ENCODE peak calls at places on chromosomes 12 and 14, in four cellular contexts. One of them, this sample, is unnamed.

GRCh38 chr12:122437656-122438121 is 15.2 kb upstream of the CLIP1 start:
- DNase-seq in cardiac fibroblast: peak
- DNase-seq in pancreas: no peak
- DNase-seq in ovary: peak
- DNase-seq in this sample: no peak

GRCh38 chr12:43501705-43502104 is 50.3 kb downstream of the ADAMTS20 start:
- DNase-seq in pancreas: no peak
- DNase-seq in ovary: no peak
- DNase-seq in cardiac fibroblast: peak
- DNase-seq in this sample: peak

GRCh38 chr12:55728185-55728931 is 451 bp downstream of the CD63 start:
- DNase-seq in pancreas: peak
- DNase-seq in ovary: peak
- DNase-seq in cardiac fibroblast: peak
- DNase-seq in this sample: peak

GRCh38 chr12:91687052-91688017 is 458.3 kb downstream of the BTG1 start:
- DNase-seq in cardiac fibroblast: no peak
- DNase-seq in ovary: no peak
- DNase-seq in pancreas: no peak
- DNase-seq in this sample: peak

GRCh38 chr12:7060353-7060954 is at the start of gene C1S:
- DNase-seq in cardiac fibroblast: peak
- DNase-seq in ovary: peak
- DNase-seq in pancreas: peak
- DNase-seq in this sample: no peak

GRCh38 chr12:38961683-38962082 is 56.3 kb upstream of the CPNE8 start:
- DNase-seq in cardiac fibroblast: no peak
- DNase-seq in pancreas: no peak
- DNase-seq in ovary: no peak
- DNase-seq in this sample: no peak

GRCh38 chr14:74349757-74350156 is 1.5 kb downstream of the VRTN start:
- DNase-seq in cardiac fibroblast: no peak
- DNase-seq in pancreas: peak
- DNase-seq in ovary: no peak
- DNase-seq in this sample: no peak

GRCh38 chr12:8544295-8544694 is 3.6 kb upstream of the CLEC4E start:
- DNase-seq in pancreas: peak
- DNase-seq in cardiac fibroblast: peak
- DNase-seq in ovary: peak
- DNase-seq in this sample: peak

GRCh38 chr12:110345176-110345651 is 58.3 kb downstream of the ANAPC7 start:
- DNase-seq in pancreas: no peak
- DNase-seq in ovary: no peak
- DNase-seq in cardiac fibroblast: no peak
- DNase-seq in this sample: no peak

GRCh38 chr12:130633771-130634170 is 82.3 kb downstream of the RIMBP2 start:
- DNase-seq in ovary: no peak
- DNase-seq in pancreas: no peak
- DNase-seq in cardiac fibroblast: no peak
- DNase-seq in this sample: no peak

GRCh38 chr12:1272132-1272531 is 281.1 kb downstream of the ERC1 start:
- DNase-seq in ovary: no peak
- DNase-seq in pancreas: no peak
- DNase-seq in cardiac fibroblast: no peak
- DNase-seq in this sample: peak

GRCh38 chr14:96567289-96567899 is 65.2 kb downstream of the PAPOLA start:
- DNase-seq in ovary: no peak
- DNase-seq in pancreas: no peak
- DNase-seq in cardiac fibroblast: peak
- DNase-seq in this sample: peak

GRCh38 chr12:87274594-87275245 is 754.5 kb downstream of the C12orf50 start:
- DNase-seq in ovary: no peak
- DNase-seq in cardiac fibroblast: peak
- DNase-seq in pancreas: no peak
- DNase-seq in this sample: peak

GRCh38 chr12:57452181-57452936 is 2.7 kb upstream of the INHBE start:
- DNase-seq in ovary: no peak
- DNase-seq in cardiac fibroblast: peak
- DNase-seq in pancreas: no peak
- DNase-seq in this sample: no peak

GRCh38 chr14:104359969-104360442 is 219.6 kb upstream of the C14orf180 start:
- DNase-seq in pancreas: no peak
- DNase-seq in ovary: no peak
- DNase-seq in cardiac fibroblast: no peak
- DNase-seq in this sample: no peak

GRCh38 chr14:74142523-74142922 is 57.8 kb downstream of the LIN52 start:
- DNase-seq in cardiac fibroblast: no peak
- DNase-seq in ovary: no peak
- DNase-seq in pancreas: no peak
- DNase-seq in this sample: no peak

GRCh38 chr12:95083471-95083870 is 10.1 kb upstream of the NR2C1 start:
- DNase-seq in pancreas: no peak
- DNase-seq in cardiac fibroblast: peak
- DNase-seq in ovary: no peak
- DNase-seq in this sample: no peak

GRCh38 chr12:26290560-26290959 is 95.2 kb downstream of the SSPN start:
- DNase-seq in cardiac fibroblast: no peak
- DNase-seq in ovary: no peak
- DNase-seq in pancreas: no peak
- DNase-seq in this sample: no peak

GRCh38 chr12:106431839-106432411 is 74.4 kb downstream of the POLR3B start:
- DNase-seq in cardiac fibroblast: no peak
- DNase-seq in ovary: no peak
- DNase-seq in pancreas: no peak
- DNase-seq in this sample: no peak

GRCh38 chr14:74658535-74659130 is 46.6 kb upstream of the LTBP2 start:
- DNase-seq in cardiac fibroblast: peak
- DNase-seq in pancreas: no peak
- DNase-seq in ovary: no peak
- DNase-seq in this sample: no peak

GRCh38 chr12:95942106-95942531 is 295 bp downstream of the CCDC38 start:
- DNase-seq in pancreas: no peak
- DNase-seq in ovary: no peak
- DNase-seq in cardiac fibroblast: peak
- DNase-seq in this sample: peak

GRCh38 chr14:104931771-104932675 is 7.3 kb downstream of the PLD4 start:
- DNase-seq in cardiac fibroblast: no peak
- DNase-seq in ovary: no peak
- DNase-seq in pancreas: no peak
- DNase-seq in this sample: no peak

GRCh38 chr14:65639216-65639615 is 226.7 kb downstream of the FUT8 start:
- DNase-seq in pancreas: no peak
- DNase-seq in ovary: no peak
- DNase-seq in cardiac fibroblast: no peak
- DNase-seq in this sample: no peak

GRCh38 chr12:6161124-6161882 is 36.8 kb upstream of the VWF start:
- DNase-seq in pancreas: no peak
- DNase-seq in cardiac fibroblast: peak
- DNase-seq in ovary: no peak
- DNase-seq in this sample: no peak

GRCh38 chr12:109920266-109920780 is 20.2 kb downstream of the TCHP start:
- DNase-seq in pancreas: no peak
- DNase-seq in cardiac fibroblast: no peak
- DNase-seq in ovary: no peak
- DNase-seq in this sample: no peak

GRCh38 chr14:65336191-65336591 is 76.3 kb upstream of the FUT8 start:
- DNase-seq in ovary: no peak
- DNase-seq in cardiac fibroblast: peak
- DNase-seq in pancreas: no peak
- DNase-seq in this sample: peak

GRCh38 chr14:102508410-102508773 is 1.2 kb downstream of the ANKRD9 start:
- DNase-seq in ovary: no peak
- DNase-seq in cardiac fibroblast: no peak
- DNase-seq in pancreas: peak
- DNase-seq in this sample: no peak

GRCh38 chr12:89707992-89708792 is 446 bp downstream of the ATP2B1 start:
- DNase-seq in cardiac fibroblast: peak
- DNase-seq in pancreas: peak
- DNase-seq in ovary: peak
- DNase-seq in this sample: peak

GRCh38 chr12:49662998-49663843 is 39.9 kb downstream of the PRPF40B start:
- DNase-seq in ovary: peak
- DNase-seq in cardiac fibroblast: peak
- DNase-seq in pancreas: peak
- DNase-seq in this sample: peak

GRCh38 chr14:33457021-33457420 is 493.9 kb downstream of the EGLN3 start:
- DNase-seq in ovary: no peak
- DNase-seq in cardiac fibroblast: no peak
- DNase-seq in pancreas: no peak
- DNase-seq in this sample: no peak

GRCh38 chr14:58098507-58098906 is 53.5 kb downstream of the ARMH4 start:
- DNase-seq in ovary: no peak
- DNase-seq in cardiac fibroblast: no peak
- DNase-seq in pancreas: no peak
- DNase-seq in this sample: no peak

GRCh38 chr12:3168775-3169221 is 91.6 kb downstream of the TSPAN9 start:
- DNase-seq in cardiac fibroblast: peak
- DNase-seq in pancreas: no peak
- DNase-seq in ovary: no peak
- DNase-seq in this sample: no peak

DNA sequence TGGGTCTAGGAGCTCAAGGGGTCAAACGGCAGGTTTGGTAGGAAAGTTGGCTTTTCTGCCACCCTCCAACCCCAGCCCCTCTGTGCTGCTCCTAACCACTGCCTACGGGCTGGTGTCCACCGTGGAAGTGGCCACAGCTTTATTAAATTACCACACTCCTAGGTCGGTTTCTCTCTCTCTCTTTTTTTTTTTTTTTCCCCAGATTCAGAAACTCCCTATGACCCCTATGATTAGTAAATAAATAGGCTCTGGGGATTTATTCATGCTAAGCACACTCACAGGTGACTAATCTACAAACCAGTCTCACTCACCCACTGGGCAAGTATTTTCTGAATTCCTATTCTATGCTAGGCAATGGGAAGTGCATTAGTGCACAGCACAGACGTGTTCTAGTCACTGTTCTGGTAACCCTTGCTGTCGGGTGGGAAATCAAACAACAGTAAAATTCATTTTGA is 8.7 kb upstream of the DDX47 start:
- DNase-seq in ovary: no peak
- DNase-seq in pancreas: no peak
- DNase-seq in cardiac fibroblast: peak
- DNase-seq in this sample: no peak
- H3K4me3 ChIP-seq in ovary: no peak
- H3K4me3 ChIP-seq in pancreas: no peak
- H3K4me3 ChIP-seq in cardiac fibroblast: no peak
- H3K4me3 ChIP-seq in this sample: no peak

GRCh38 chr14:99941211-99941610 is 124.0 kb upstream of the EVL start:
- DNase-seq in ovary: no peak
- DNase-seq in pancreas: no peak
- DNase-seq in cardiac fibroblast: no peak
- DNase-seq in this sample: no peak

GRCh38 chr14:99938376-99938775 is 126.8 kb upstream of the EVL start:
- DNase-seq in ovary: no peak
- DNase-seq in pancreas: no peak
- DNase-seq in cardiac fibroblast: no peak
- DNase-seq in this sample: no peak

GRCh38 chr14:99938896-99939295 is 126.3 kb upstream of the EVL start:
- DNase-seq in ovary: no peak
- DNase-seq in cardiac fibroblast: no peak
- DNase-seq in pancreas: no peak
- DNase-seq in this sample: no peak

GRCh38 chr14:99939421-99939820 is 125.8 kb upstream of the EVL start:
- DNase-seq in ovary: no peak
- DNase-seq in cardiac fibroblast: no peak
- DNase-seq in pancreas: no peak
- DNase-seq in this sample: no peak

GRCh38 chr14:99940064-99940463 is 125.2 kb upstream of the EVL start:
- DNase-seq in ovary: no peak
- DNase-seq in cardiac fibroblast: no peak
- DNase-seq in pancreas: no peak
- DNase-seq in this sample: no peak
- TF ChIP-seq CTCF in ovary: no peak
- TF ChIP-seq CTCF in cardiac fibroblast: no peak
- TF ChIP-seq CTCF in pancreas: no peak
- TF ChIP-seq CTCF in this sample: no peak

DNA sequence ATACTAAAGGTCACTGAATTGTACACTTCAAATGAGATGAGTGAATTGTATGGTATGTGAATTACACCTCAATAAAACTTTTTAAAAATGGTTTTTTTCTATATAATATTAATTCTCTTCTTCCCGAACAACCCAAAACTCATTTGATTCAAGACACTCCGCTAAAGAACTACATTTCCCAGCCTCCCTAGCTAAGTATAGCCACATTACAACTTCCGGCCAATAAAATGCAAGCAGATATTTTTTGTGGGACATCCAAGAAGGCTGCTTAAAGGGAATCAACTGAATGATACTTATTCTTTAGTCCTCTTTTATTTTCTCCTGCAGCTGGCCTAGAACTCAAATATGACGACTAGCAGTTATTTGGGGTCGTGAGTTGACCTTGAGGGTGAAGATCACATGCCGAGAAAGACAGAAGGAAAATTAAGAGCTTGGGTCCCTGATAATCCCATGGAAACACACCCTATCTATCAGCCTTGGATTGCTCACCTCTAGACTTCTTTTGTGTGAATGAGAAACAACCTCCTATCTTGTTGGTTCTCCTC is 187.3 kb downstream of the TTC8 start:
- DNase-seq in cardiac fibroblast: no peak
- DNase-seq in ovary: no peak
- DNase-seq in pancreas: no peak
- DNase-seq in this sample: no peak
- H3K4me3 ChIP-seq in cardiac fibroblast: no peak
- H3K4me3 ChIP-seq in ovary: no peak
- H3K4me3 ChIP-seq in pancreas: peak
- H3K4me3 ChIP-seq in this sample: no peak

DNA sequence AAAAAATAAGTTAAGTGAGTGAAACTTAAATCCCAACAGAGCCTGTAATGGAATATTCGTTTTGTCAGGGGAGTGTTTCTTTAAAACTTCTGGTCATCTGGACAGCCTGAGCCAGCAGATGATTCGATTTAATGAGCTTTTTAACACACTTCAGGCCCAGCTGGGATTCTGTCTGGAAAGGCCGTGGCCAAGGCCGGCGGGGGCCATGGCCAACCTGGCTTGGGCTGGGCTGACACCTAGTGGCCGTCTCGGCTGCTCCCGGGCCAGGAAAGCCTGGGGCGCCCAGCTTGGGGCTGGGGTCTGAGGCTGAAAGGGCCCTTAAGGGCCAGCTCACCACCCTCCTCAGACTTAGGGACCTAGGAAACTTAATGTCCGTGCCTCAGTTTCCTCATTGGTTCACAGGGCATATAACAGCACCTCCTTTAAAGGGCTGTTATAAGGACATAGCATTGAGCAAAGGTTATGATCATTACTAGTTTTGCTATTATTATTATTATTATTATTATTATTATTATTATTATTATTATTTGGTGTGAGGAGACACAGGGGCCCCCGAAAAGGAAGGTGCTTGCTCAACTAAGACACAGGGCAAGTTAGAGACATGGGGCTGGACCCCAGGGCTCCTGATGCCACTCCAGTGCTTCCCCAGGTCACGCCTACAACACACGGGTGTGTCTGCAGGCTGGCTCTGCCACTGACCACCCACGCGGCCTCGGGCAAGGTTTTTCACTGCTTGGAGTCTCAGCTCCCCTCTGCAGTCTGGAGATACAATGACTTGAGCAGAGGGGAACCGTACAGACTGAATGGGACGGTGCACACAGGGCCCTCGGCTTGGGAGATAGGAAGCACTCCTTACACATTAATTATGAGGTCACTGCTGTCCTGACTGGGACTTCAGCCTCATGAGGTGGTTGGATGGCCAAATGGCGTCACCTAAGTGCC is 84.0 kb downstream of the SYNE3 start:
- DNase-seq in pancreas: peak
- DNase-seq in ovary: peak
- DNase-seq in cardiac fibroblast: peak
- DNase-seq in this sample: no peak
- TF ChIP-seq CTCF in pancreas: peak
- TF ChIP-seq CTCF in ovary: peak
- TF ChIP-seq CTCF in cardiac fibroblast: peak
- TF ChIP-seq CTCF in this sample: peak

This sample was measured in GM12865.